ENCODE peak calls at places on chromosomes 6 and 20, in six cellular contexts. I, R, U, G, Y and D are unnamed samples.

GRCh38 chr6:33768644-33769120 is 20.2 kb downstream of the LEMD2 start:
- DNase-seq in I (peak; percentile 84), R (peak; percentile 61), U (peak; percentile 74), G (peak; percentile 65), Y (peak; percentile 90), D (peak; percentile 78)

GRCh38 chr20:53940883-53941546 is 129.4 kb downstream of the BCAS1 start:
- DNase-seq in I (no peak), R (peak; percentile 81), U (no peak), G (no peak), Y (no peak), D (peak; percentile 51)

GRCh38 chr6:138485586-138486248 is 13.6 kb downstream of the NHSL1 start:
- DNase-seq in I (no peak), R (no peak), U (no peak), G (no peak), Y (no peak), D (no peak)

GRCh38 chr6:7154341-7155139 is 46.8 kb downstream of the RREB1 start:
- DNase-seq in I (no peak), R (no peak), U (no peak), G (no peak), Y (no peak), D (no peak)

GRCh38 chr6:20840675-20841074 is 306.4 kb downstream of the CDKAL1 start:
- DNase-seq in I (no peak), R (no peak), U (no peak), G (no peak), Y (no peak), D (no peak)

GRCh38 chr20:10639762-10640556 is 33.8 kb downstream of the JAG1 start:
- DNase-seq in I (peak; percentile 46), R (no peak), U (no peak), G (no peak), Y (no peak), D (no peak)

GRCh38 chr20:40459299-40459698 is 229.7 kb downstream of the MAFB start:
- DNase-seq in I (no peak), R (no peak), U (no peak), G (no peak), Y (no peak), D (no peak)

GRCh38 chr6:84278311-84278710 is 50.9 kb upstream of the CEP162 start:
- DNase-seq in I (no peak), R (no peak), U (no peak), G (no peak), Y (no peak), D (no peak)

GRCh38 chr20:32439132-32439829 is 81.2 kb downstream of the ASXL1 start:
- DNase-seq in I (no peak), R (no peak), U (no peak), G (no peak), Y (peak; percentile 17), D (no peak)

GRCh38 chr6:32415521-32416019 is 8.6 kb upstream of the BTNL2 start:
- DNase-seq in I (peak; percentile 71), R (peak; percentile 63), U (peak; percentile 78), G (peak; percentile 55), Y (peak; percentile 84), D (peak; percentile 79)

GRCh38 chr6:149313070-149313469 is 4.4 kb upstream of the TAB2 start:
- DNase-seq in I (no peak), R (no peak), U (no peak), G (no peak), Y (no peak), D (no peak)

GRCh38 chr6:46565531-46565930 is 74.3 kb upstream of the RCAN2 start:
- DNase-seq in I (no peak), R (no peak), U (no peak), G (no peak), Y (no peak), D (no peak)

GRCh38 chr6:120005292-120005976 is 655.9 kb upstream of the MAN1A1 start:
- DNase-seq in I (no peak), R (peak; percentile 58), U (no peak), G (no peak), Y (no peak), D (no peak)

GRCh38 chr6:112620832-112621569 is 273.9 kb downstream of the RFPL4B start:
- DNase-seq in I (no peak), R (no peak), U (no peak), G (no peak), Y (peak; percentile 17), D (no peak)

GRCh38 chr6:31586596-31586995 is 519 bp downstream of the LST1 start:
- DNase-seq in I (no peak), R (no peak), U (no peak), G (peak; percentile 2), Y (no peak), D (no peak)

GRCh38 chr6:123803456-123803861 is 206 bp upstream of the NKAIN2 start:
- DNase-seq in I (no peak), R (no peak), U (no peak), G (no peak), Y (no peak), D (no peak)

GRCh38 chr6:45663181-45664180 is 285.7 kb upstream of the SUPT3H start:
- DNase-seq in I (peak; percentile 50), R (no peak), U (peak; percentile 34), G (no peak), Y (peak; percentile 44), D (no peak)

GRCh38 chr6:8074213-8074612 is 10.0 kb upstream of the BLOC1S5 start:
- DNase-seq in I (no peak), R (no peak), U (no peak), G (no peak), Y (no peak), D (no peak)

GRCh38 chr6:129969064-129969463 is 49.3 kb upstream of the L3MBTL3 start:
- DNase-seq in I (no peak), R (no peak), U (no peak), G (no peak), Y (no peak), D (no peak)

GRCh38 chr6:82030761-82031160 is 216.8 kb downstream of the IBTK start:
- DNase-seq in I (no peak), R (no peak), U (no peak), G (no peak), Y (no peak), D (no peak)

GRCh38 chr6:46605091-46605797 is 47.4 kb downstream of the CYP39A1 start:
- DNase-seq in I (no peak), R (no peak), U (no peak), G (no peak), Y (no peak), D (no peak)

GRCh38 chr6:3389390-3390167 is 67.3 kb downstream of the SLC22A23 start:
- DNase-seq in I (peak; percentile 54), R (no peak), U (no peak), G (no peak), Y (no peak), D (no peak)

GRCh38 chr6:136016228-136017225 is 165.0 kb downstream of the PDE7B start:
- DNase-seq in I (no peak), R (peak; percentile 48), U (no peak), G (no peak), Y (no peak), D (no peak)

GRCh38 chr6:126657556-126658129 is 317.7 kb downstream of the CENPW start:
- DNase-seq in I (no peak), R (peak; percentile 48), U (no peak), G (no peak), Y (peak; percentile 39), D (peak; percentile 42)

GRCh38 chr6:35178932-35179832 is 34.6 kb upstream of the SCUBE3 start:
- DNase-seq in I (no peak), R (no peak), U (no peak), G (no peak), Y (no peak), D (no peak)

GRCh38 chr20:9573598-9573997 is 59.2 kb downstream of the LAMP5 start:
- DNase-seq in I (peak; percentile 17), R (no peak), U (no peak), G (no peak), Y (no peak), D (no peak)

GRCh38 chr6:82987416-82987815 is 78.2 kb downstream of the UBE3D start:
- DNase-seq in I (no peak), R (no peak), U (no peak), G (no peak), Y (no peak), D (no peak)